ENCODE peak calls at places on chromosomes 5 and 9, in six cellular contexts. V, N, H, X, J and R are unnamed samples.

GRCh38 chr5:103293719-103294118 is 35.2 kb downstream of the MACIR start:
- DNase-seq in V (no peak), N (no peak), H (no peak), X (no peak), J (no peak), R (no peak)

GRCh38 chr9:136902259-136902821 is 16.0 kb downstream of the TRAF2 start:
- DNase-seq in V (peak), N (no peak), H (peak), X (peak), J (peak), R (peak)

GRCh38 chr9:137085918-137086530 is 761 bp upstream of the MAN1B1 start:
- DNase-seq in V (peak), N (no peak), H (peak), X (peak), J (peak), R (peak)

GRCh38 chr9:4114569-4115505 is 185.0 kb downstream of the GLIS3 start:
- DNase-seq in V (no peak), N (no peak), H (no peak), X (no peak), J (no peak), R (no peak)

GRCh38 chr5:8726383-8727036 is 819.4 kb downstream of the SEMA5A start:
- DNase-seq in V (no peak), N (no peak), H (no peak), X (no peak), J (no peak), R (no peak)

GRCh38 chr5:80055491-80056170 is 20.5 kb downstream of the THBS4 start:
- DNase-seq in V (no peak), N (no peak), H (peak), X (no peak), J (no peak), R (no peak)

GRCh38 chr5:138490648-138491283 is 25.5 kb downstream of the EGR1 start:
- DNase-seq in V (no peak), N (no peak), H (no peak), X (no peak), J (no peak), R (no peak)

GRCh38 chr9:91423785-91424402 is at the start of gene NFIL3:
- DNase-seq in V (peak), N (peak), H (peak), X (peak), J (peak), R (peak)

GRCh38 chr5:180643191-180643851 is 6.1 kb downstream of the FLT4 start:
- DNase-seq in V (no peak), N (no peak), H (no peak), X (no peak), J (no peak), R (no peak)

GRCh38 chr9:13149454-13149853 is 130.0 kb downstream of the MPDZ start:
- DNase-seq in V (no peak), N (no peak), H (no peak), X (no peak), J (peak), R (no peak)

GRCh38 chr9:135605238-135605781 is 34.0 kb downstream of the GLT6D1 start:
- DNase-seq in V (no peak), N (peak), H (no peak), X (peak), J (peak), R (no peak)

GRCh38 chr5:139696894-139697658 is 48.9 kb downstream of the CXXC5 start:
- DNase-seq in V (no peak), N (peak), H (peak), X (peak), J (peak), R (no peak)

GRCh38 chr9:98807811-98808195 is 333 bp downstream of the GALNT12 start:
- DNase-seq in V (no peak), N (no peak), H (peak), X (no peak), J (no peak), R (no peak)

GRCh38 chr5:111454198-111454606 is 58.1 kb downstream of the STARD4 start:
- DNase-seq in V (no peak), N (no peak), H (peak), X (peak), J (no peak), R (no peak)

GRCh38 chr5:138686668-138687067 is 66.6 kb upstream of the CTNNA1 start:
- DNase-seq in V (no peak), N (no peak), H (peak), X (no peak), J (no peak), R (no peak)

GRCh38 chr5:151742870-151743294 is 15.5 kb downstream of the ATOX1 start:
- DNase-seq in V (no peak), N (no peak), H (peak), X (peak), J (peak), R (no peak)

GRCh38 chr5:93591323-93591945 is 8.4 kb downstream of the NR2F1 start:
- DNase-seq in V (no peak), N (no peak), H (no peak), X (no peak), J (no peak), R (no peak)

GRCh38 chr9:15873573-15874177 is 320.8 kb downstream of the CCDC171 start:
- DNase-seq in V (peak), N (no peak), H (peak), X (no peak), J (no peak), R (no peak)

GRCh38 chr9:99389087-99390033 is 167.3 kb downstream of the SEC61B start:
- DNase-seq in V (no peak), N (no peak), H (peak), X (no peak), J (no peak), R (no peak)

GRCh38 chr9:33619666-33620404 is 95.8 kb downstream of the ANKRD18B start:
- DNase-seq in V (no peak), N (no peak), H (peak), X (no peak), J (no peak), R (no peak)

GRCh38 chr9:129235041-129235930 is 57.2 kb upstream of the IER5L start:
- DNase-seq in V (no peak), N (no peak), H (no peak), X (peak), J (peak), R (no peak)

GRCh38 chr5:6837519-6838110 is 124.4 kb downstream of the TENT4A start:
- DNase-seq in V (peak), N (no peak), H (no peak), X (peak), J (no peak), R (no peak)

GRCh38 chr9:81513049-81513448 is 176.3 kb downstream of the TLE1 start:
- DNase-seq in V (no peak), N (no peak), H (peak), X (no peak), J (no peak), R (no peak)

GRCh38 chr5:81850494-81850893 is 99.6 kb upstream of the SSBP2 start:
- DNase-seq in V (no peak), N (no peak), H (no peak), X (no peak), J (peak), R (no peak)

GRCh38 chr5:181246276-181247050 is 2.8 kb upstream of the RACK1 start:
- DNase-seq in V (peak), N (peak), H (peak), X (peak), J (peak), R (peak)

DNA sequence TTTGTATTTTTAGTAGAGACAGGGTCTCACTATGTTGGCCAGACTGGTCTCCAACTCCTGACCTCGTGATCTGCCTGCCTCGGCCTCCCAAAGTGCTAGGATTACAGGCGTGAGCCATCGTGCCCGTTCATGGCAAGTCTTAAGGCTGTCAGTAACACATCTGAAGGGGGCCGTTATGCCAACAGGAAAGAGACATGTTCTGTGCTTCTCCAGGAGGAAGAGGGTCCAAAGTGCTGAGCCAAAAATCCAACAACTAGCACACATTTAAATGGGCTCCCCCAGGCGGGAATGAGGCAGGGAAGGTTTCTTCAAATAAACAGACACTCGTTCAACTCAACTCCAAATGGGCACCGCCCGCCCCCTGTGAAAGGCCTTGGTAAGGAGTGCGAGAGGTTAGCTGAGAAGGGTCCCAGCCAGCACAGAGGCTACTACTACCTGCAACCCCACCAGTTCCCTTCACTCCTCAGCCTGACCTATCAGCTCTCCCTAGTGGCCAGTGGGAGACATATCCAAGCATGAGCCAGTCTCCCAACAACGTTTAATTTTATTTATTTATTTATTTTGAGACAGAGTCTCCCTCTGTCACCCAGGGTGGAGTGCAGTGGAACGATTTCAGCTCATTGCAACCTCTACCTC is 84.1 kb upstream of the DMRT1 start:
- DNase-seq in V (peak), N (no peak), H (peak), X (no peak), J (no peak), R (no peak)
- TF ChIP-seq CTCF in V (peak), N (peak), H (peak), X (no peak), J (peak), R (no peak)

DNA sequence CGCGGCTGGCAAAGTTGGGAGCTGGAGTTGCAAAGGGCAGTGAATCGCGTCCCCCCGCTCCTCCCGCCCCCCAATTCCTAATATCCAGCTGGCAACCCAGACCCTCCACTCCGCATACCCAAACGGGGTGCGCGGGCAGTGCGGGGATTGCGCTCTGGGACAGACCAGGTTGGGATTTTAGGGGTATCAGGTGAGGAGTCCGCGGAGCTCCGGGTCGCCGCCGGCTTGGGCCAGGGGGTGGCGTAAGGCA is 553 bp downstream of the IQGAP2 start:
- DNase-seq in V (no peak), N (no peak), H (no peak), X (no peak), J (no peak), R (no peak)
- TF ChIP-seq CTCF in V (no peak), N (no peak), H (no peak), X (no peak), J (no peak), R (no peak)

DNA sequence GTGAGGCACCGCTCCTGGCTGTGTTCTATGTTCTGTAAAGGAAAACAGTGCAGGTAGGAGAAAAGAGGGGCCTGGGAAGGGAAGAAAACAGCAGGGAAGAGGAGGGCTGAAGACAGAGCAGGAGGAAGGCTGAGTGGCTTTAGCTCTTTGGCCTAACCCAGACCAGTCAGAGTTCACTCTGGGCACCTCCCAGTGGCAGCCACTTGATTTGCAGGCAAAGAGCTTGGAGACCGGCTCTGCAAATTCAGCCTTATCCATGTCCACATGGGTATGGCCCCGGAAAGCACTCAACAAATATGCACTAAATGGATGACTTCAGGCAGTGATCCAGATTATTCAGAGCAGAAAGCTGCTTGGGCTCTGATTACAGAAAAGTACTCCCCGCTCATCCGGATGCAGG is 4.4 kb upstream of the RNU6ATAC start:
- DNase-seq in V (no peak), N (no peak), H (no peak), X (no peak), J (no peak), R (no peak)
- TF ChIP-seq CTCF in V (no peak), N (peak), H (no peak), X (peak), J (no peak), R (no peak)

DNA sequence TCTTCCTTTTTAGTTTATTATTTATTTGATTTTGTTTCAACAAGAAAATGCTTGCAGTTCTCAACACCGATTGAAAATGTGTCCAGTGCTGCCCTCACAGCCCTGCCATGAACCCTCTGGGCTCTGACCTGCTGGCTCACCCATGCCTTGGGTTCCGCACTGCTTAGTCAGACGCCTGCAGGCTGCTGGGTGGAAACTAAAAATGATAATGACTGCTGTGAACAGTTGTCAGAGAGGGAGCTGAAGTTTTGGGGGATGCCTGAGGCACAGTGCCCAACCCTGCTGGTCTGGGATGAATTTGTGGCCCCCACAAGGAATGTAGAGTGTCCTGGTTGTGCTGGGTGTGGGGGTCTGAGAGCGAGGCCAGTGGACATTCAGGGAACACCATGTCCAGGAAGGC is 22.2 kb upstream of the CFAP157 start:
- DNase-seq in V (no peak), N (no peak), H (peak), X (no peak), J (no peak), R (no peak)
- TF ChIP-seq CTCF in V (no peak), N (no peak), H (no peak), X (no peak), J (no peak), R (no peak)

DNA sequence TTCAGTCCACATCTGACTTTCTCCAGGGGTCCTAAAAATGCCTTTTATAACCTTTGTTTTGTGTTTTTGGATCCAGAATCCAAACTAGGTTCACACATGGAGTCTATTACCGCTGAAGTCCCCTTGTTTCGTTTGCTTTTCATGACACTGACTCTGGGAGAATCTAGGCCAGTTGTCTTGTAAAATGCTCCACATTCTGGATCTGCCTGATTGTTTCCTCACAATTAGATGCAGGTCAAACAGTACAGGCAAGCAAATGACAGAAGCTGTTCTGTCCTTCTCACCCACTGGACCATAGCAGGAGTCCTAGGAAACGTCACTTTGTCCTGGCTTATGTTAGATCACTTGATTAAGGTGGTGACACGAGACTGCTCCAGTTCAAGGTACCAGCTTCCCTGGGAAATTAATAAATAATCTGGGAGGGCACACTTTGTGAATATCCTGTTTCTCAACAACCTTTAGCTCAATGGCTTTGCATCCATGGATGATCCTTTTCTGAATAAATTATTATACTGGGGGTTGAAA is 34.1 kb downstream of the FABP6 start:
- DNase-seq in V (no peak), N (no peak), H (no peak), X (no peak), J (no peak), R (no peak)
- TF ChIP-seq CTCF in V (no peak), N (no peak), H (no peak), X (no peak), J (no peak), R (no peak)

GRCh38 chr5:167804512-167805220 is 486.8 kb upstream of the WWC1 start:
- DNase-seq in V (no peak), N (no peak), H (peak), X (no peak), J (no peak), R (no peak)

GRCh38 chr5:167798427-167798826 is 493.0 kb upstream of the WWC1 start:
- DNase-seq in V (no peak), N (no peak), H (no peak), X (no peak), J (no peak), R (no peak)

GRCh38 chr5:167800405-167800804 is 491.0 kb upstream of the WWC1 start:
- DNase-seq in V (no peak), N (no peak), H (no peak), X (no peak), J (no peak), R (no peak)

GRCh38 chr5:167802755-167803431 is 488.6 kb upstream of the WWC1 start:
- DNase-seq in V (no peak), N (no peak), H (peak), X (no peak), J (no peak), R (no peak)

GRCh38 chr5:167801999-167802398 is 489.4 kb upstream of the WWC1 start:
- DNase-seq in V (no peak), N (no peak), H (peak), X (no peak), J (no peak), R (no peak)
- TF ChIP-seq CTCF in V (no peak), N (no peak), H (no peak), X (no peak), J (no peak), R (no peak)